ENCODE peak calls at places on chromosomes 6 and 20, in four cellular contexts. Z, U, C and L are unnamed samples.
A peak's percentile ranks its signal among the peaks of the same experiment; 100 is the strongest.

GRCh38 chr20:35006009-35006408 is 50.3 kb downstream of the MYH7B start:
- DNase-seq in Z (no peak), U (no peak), C (no peak), L (no peak)

GRCh38 chr6:7974932-7975763 is 64.6 kb upstream of the TXNDC5 start:
- DNase-seq in Z (peak; percentile 96), U (no peak), C (peak; percentile 94), L (peak; percentile 72)

GRCh38 chr6:156697224-156697623 is 80.0 kb upstream of the ARID1B start:
- DNase-seq in Z (no peak), U (no peak), C (no peak), L (no peak)

GRCh38 chr20:870758-871157 is 37.2 kb downstream of the FAM110A start:
- DNase-seq in Z (no peak), U (no peak), C (no peak), L (no peak)

GRCh38 chr20:32455171-32455900 is 97.2 kb downstream of the ASXL1 start:
- DNase-seq in Z (no peak), U (no peak), C (no peak), L (no peak)

GRCh38 chr6:168370310-168370991 is 50.9 kb upstream of the DACT2 start:
- DNase-seq in Z (no peak), U (peak; percentile 38), C (peak; percentile 44), L (no peak)

GRCh38 chr20:36062799-36063198 is 91.7 kb upstream of the EPB41L1 start:
- DNase-seq in Z (peak; percentile 40), U (no peak), C (peak; percentile 66), L (peak; percentile 24)

GRCh38 chr6:88167625-88167937 is 1.4 kb upstream of the CNR1 start:
- DNase-seq in Z (no peak), U (no peak), C (no peak), L (no peak)

GRCh38 chr20:17612287-17612974 is 42.6 kb downstream of the DSTN start:
- DNase-seq in Z (peak; percentile 82), U (peak; percentile 80), C (peak; percentile 80), L (no peak)

GRCh38 chr6:32045811-32046449 is 7.7 kb downstream of the CYP21A2 start:
- DNase-seq in Z (no peak), U (no peak), C (peak; percentile 9), L (no peak)

GRCh38 chr6:118705799-118706481 is 54.5 kb upstream of the CEP85L start:
- DNase-seq in Z (peak; percentile 67), U (no peak), C (peak; percentile 69), L (no peak)

GRCh38 chr6:138107078-138107751 is at the start of gene PERP:
- DNase-seq in Z (peak; percentile 15), U (peak; percentile 73), C (peak; percentile 58), L (no peak)

GRCh38 chr6:51432481-51432880 is 613.8 kb downstream of the TFAP2B start:
- DNase-seq in Z (no peak), U (no peak), C (no peak), L (no peak)

GRCh38 chr6:18389479-18389878 is 2.3 kb downstream of the RNF144B start:
- DNase-seq in Z (no peak), U (no peak), C (peak; percentile 69), L (no peak)

GRCh38 chr6:18792832-18793231 is 405.7 kb downstream of the RNF144B start:
- DNase-seq in Z (no peak), U (no peak), C (no peak), L (no peak)

GRCh38 chr20:53004267-53004813 is 32.2 kb downstream of the TSHZ2 start:
- DNase-seq in Z (no peak), U (no peak), C (no peak), L (no peak)

GRCh38 chr20:63794614-63795013 is 36.5 kb downstream of the ZBTB46 start:
- DNase-seq in Z (no peak), U (no peak), C (no peak), L (no peak)

GRCh38 chr20:382291-383115 is 1.9 kb downstream of the TRIB3 start:
- DNase-seq in Z (no peak), U (no peak), C (no peak), L (no peak)

GRCh38 chr6:16535564-16535963 is 225.7 kb downstream of the ATXN1 start:
- DNase-seq in Z (no peak), U (no peak), C (no peak), L (no peak)

GRCh38 chr6:65627015-65627414 is 80.0 kb downstream of the EYS start:
- DNase-seq in Z (no peak), U (no peak), C (no peak), L (no peak)

GRCh38 chr20:48076247-48076646 is 291.0 kb upstream of the SULF2 start:
- DNase-seq in Z (no peak), U (no peak), C (no peak), L (no peak)

GRCh38 chr6:7143161-7143974 is 35.6 kb downstream of the RREB1 start:
- DNase-seq in Z (no peak), U (no peak), C (no peak), L (no peak)

GRCh38 chr20:17228624-17229061 is 1.8 kb downstream of the PCSK2 start:
- DNase-seq in Z (no peak), U (no peak), C (no peak), L (no peak)

GRCh38 chr6:80976336-80976735 is 776.1 kb downstream of the TENT5A start:
- DNase-seq in Z (no peak), U (no peak), C (peak; percentile 38), L (no peak)

GRCh38 chr6:21791596-21791995 is 198.0 kb downstream of the SOX4 start:
- DNase-seq in Z (peak; percentile 46), U (no peak), C (no peak), L (no peak)

GRCh38 chr20:542777-543368 is 717 bp downstream of the CSNK2A1 start:
- DNase-seq in Z (no peak), U (no peak), C (no peak), L (no peak)

GRCh38 chr6:13924146-13924948 is 405 bp upstream of the RNF182 start:
- DNase-seq in Z (peak; percentile 34), U (peak; percentile 38), C (peak; percentile 56), L (no peak)

GRCh38 chr20:2585811-2586210 is 49.4 kb downstream of the TMC2 start:
- DNase-seq in Z (peak; percentile 90), U (no peak), C (peak; percentile 61), L (peak; percentile 18)

GRCh38 chr20:41047975-41048305 is 19.3 kb downstream of the TOP1 start:
- DNase-seq in Z (no peak), U (no peak), C (peak; percentile 65), L (no peak)

GRCh38 chr6:24307881-24308280 is 50.0 kb downstream of the DCDC2 start:
- DNase-seq in Z (peak; percentile 36), U (no peak), C (peak; percentile 44), L (no peak)

GRCh38 chr20:5569021-5569420 is 181.2 kb upstream of the SHLD1 start:
- DNase-seq in Z (peak; percentile 65), U (peak; percentile 47), C (peak; percentile 61), L (no peak)

GRCh38 chr6:33314943-33315752 is 1.3 kb upstream of the TAPBP start:
- DNase-seq in Z (no peak), U (no peak), C (peak; percentile 24), L (no peak)

GRCh38 chr6:5058254-5058653 is 26.9 kb upstream of the PPP1R3G start:
- DNase-seq in Z (no peak), U (no peak), C (no peak), L (no peak)

GRCh38 chr6:122393339-122393896 is 6.0 kb upstream of the HSF2 start:
- DNase-seq in Z (no peak), U (no peak), C (no peak), L (no peak)

GRCh38 chr20:48731581-48731980 is 96.2 kb downstream of the PREX1 start:
- DNase-seq in Z (no peak), U (no peak), C (no peak), L (no peak)

GRCh38 chr6:39493174-39493573 is 170.7 kb upstream of the KCNK16 start:
- DNase-seq in Z (no peak), U (no peak), C (peak; percentile 2), L (no peak)

GRCh38 chr6:111872521-111873177 is 603 bp downstream of the FYN start:
- DNase-seq in Z (peak; percentile 32), U (peak; percentile 77), C (peak; percentile 48), L (no peak)
- TF ChIP-seq CTCF in Z (no peak), U (peak; percentile 44), C (no peak), L (peak; percentile 11)

DNA sequence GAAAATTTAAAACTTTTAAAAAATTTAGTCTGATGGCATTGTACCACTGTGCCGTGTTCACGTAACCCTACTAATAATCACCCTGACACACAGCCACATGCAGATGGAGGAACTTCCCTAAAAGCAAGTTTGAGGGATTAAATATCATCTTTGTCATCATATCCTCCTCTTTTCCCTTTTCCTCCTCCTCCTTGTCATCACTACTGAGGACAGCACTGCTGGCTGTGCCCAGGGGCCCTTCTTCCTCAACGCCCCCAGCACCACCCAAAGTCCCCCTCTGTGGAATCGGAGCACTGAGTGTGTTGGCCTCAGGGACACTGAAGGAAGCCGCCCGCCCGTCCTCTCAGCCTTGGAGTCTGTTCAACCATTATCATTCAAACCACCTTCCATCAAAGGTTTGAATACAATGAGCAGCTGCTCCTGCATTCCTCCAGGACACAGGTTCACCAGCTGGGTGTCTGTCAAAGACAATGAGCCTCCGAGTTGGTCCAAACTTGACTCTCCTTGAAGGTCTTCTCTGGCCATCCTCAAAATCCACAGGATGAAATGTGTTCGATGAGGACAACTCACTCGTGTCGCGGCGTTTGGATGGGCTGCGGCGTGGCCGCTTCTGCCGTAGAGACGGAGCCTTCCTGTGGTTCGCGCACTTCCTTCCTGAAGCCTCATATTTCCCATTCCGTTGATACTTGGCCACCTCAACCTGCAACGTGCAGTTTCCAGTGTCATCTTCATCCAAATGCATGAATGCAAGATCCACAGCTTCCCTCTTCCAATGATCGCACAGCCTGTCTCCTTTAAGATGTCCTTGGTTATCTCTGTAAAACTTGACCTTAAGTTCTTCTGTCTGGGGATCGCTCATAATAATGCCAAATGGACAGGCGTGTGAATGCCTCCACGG is 23.3 kb downstream of the NQO2 start:
- DNase-seq in Z (peak; percentile 2), U (no peak), C (peak; percentile 34), L (no peak)
- H3K4me3 ChIP-seq in Z (peak overlapping the region; percentile 43), U (peak overlapping the region; percentile 71), C (peak overlapping the region; percentile 58), L (peak overlapping the region; percentile 38)

DNA sequence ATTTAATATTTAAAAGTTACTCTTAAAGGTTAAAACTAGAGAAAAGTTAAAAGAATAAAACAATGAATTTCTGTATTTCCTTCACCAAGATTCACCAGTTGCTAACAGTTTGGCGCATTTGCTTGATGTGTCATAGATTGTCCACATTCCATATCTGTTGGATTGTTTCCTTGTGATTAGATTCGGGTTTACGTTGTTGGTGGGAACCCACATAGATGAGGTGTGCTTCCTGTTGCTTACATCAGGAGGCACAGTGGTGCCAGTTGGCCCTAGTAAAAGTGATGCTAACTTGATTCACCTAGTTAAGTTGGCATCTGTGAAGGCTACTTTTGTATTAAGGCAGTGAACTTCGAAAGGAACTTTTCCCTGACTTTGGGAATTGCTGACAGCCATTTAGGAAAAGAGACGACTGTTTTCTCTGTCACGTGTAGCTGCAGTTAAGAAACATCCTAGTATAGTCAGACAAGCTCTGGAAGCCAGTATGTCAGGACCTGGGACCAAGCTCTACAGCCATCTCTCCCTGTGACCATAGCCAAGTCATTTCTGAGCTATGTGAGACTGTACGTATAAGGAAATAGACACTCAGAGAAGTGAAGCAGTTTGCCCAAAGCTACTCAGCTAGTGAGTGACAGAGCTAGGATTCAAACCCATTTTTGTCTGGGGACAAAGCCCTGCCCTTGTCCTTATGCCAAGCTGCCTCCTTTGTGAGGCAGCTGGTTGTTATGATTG is 49.0 kb downstream of the PPARD start:
- DNase-seq in Z (peak; percentile 89), U (no peak), C (peak; percentile 94), L (peak; percentile 47)
- TF ChIP-seq CTCF in Z (peak; percentile 36), U (no peak), C (no peak), L (no peak)

GRCh38 chr6:11231108-11231463 is 1.4 kb downstream of the NEDD9 start:
- DNase-seq in Z (no peak), U (no peak), C (no peak), L (no peak)
- H3K4me3 ChIP-seq in Z (peak overlapping the region; percentile 96), U (no peak overlapping the region), C (peak overlapping the region; percentile 76), L (peak overlapping the region; percentile 68)